ENCODE peak calls at places on chromosomes 1 and 21, in seven cellular contexts. E, Y, P, L, F, T and W are unnamed samples.
A peak's percentile ranks its signal among the peaks of the same experiment; 100 is the strongest.

GRCh38 chr1:56285554-56286402 is 293.6 kb downstream of the PLPP3 start:
- DNase-seq in E (no peak), Y (no peak), P (no peak), L (no peak), F (no peak), T (no peak), W (no peak)

GRCh38 chr21:28805885-28806284 is 186.8 kb downstream of the LTN1 start:
- DNase-seq in E (peak; percentile 97), Y (no peak), P (no peak), L (no peak), F (no peak), T (peak; percentile 87), W (no peak)

GRCh38 chr1:6090996-6091822 is 45.5 kb downstream of the KCNAB2 start:
- DNase-seq in E (no peak), Y (no peak), P (no peak), L (no peak), F (no peak), T (no peak), W (no peak)

GRCh38 chr1:7962011-7962335 is 462 bp downstream of the PARK7 start:
- DNase-seq in E (no peak), Y (no peak), P (no peak), L (no peak), F (no peak), T (peak; percentile 75), W (no peak)

GRCh38 chr1:221336141-221336540 is 405.7 kb downstream of the DUSP10 start:
- DNase-seq in E (peak; percentile 61), Y (no peak), P (peak; percentile 75), L (no peak), F (no peak), T (peak; percentile 87), W (no peak)

GRCh38 chr1:171644805-171645483 is 7.5 kb downstream of the MYOC start:
- DNase-seq in E (peak; percentile 82), Y (peak; percentile 85), P (peak; percentile 96), L (peak; percentile 89), F (peak; percentile 84), T (peak; percentile 85), W (peak; percentile 92)

GRCh38 chr1:116909511-116910378 is at the start of gene PTGFRN:
- DNase-seq in E (peak; percentile 6), Y (peak; percentile 67), P (peak; percentile 93), L (peak; percentile 86), F (peak; percentile 14), T (peak; percentile 65), W (peak; percentile 64)

GRCh38 chr1:231518485-231519035 is 9.9 kb upstream of the TSNAX start:
- DNase-seq in E (no peak), Y (no peak), P (no peak), L (no peak), F (no peak), T (no peak), W (no peak)

GRCh38 chr1:161382214-161383019 is 14.7 kb upstream of the CFAP126 start:
- DNase-seq in E (peak; percentile 81), Y (peak; percentile 29), P (peak; percentile 63), L (no peak), F (no peak), T (peak; percentile 78), W (no peak)

GRCh38 chr21:43778469-43779335 is 2.6 kb upstream of the CSTB start:
- DNase-seq in E (peak; percentile 29), Y (no peak), P (peak; percentile 31), L (no peak), F (no peak), T (peak; percentile 40), W (no peak)

GRCh38 chr1:7378346-7379130 is 392.6 kb upstream of the VAMP3 start:
- DNase-seq in E (no peak), Y (no peak), P (no peak), L (no peak), F (no peak), T (no peak), W (no peak)

GRCh38 chr1:86527306-86527705 is 19.6 kb upstream of the CLCA4 start:
- DNase-seq in E (no peak), Y (no peak), P (no peak), L (no peak), F (no peak), T (no peak), W (no peak)

GRCh38 chr1:94803517-94804441 is 16.4 kb upstream of the SLC44A3 start:
- DNase-seq in E (peak; percentile 57), Y (no peak), P (peak; percentile 24), L (no peak), F (no peak), T (peak; percentile 48), W (no peak)

GRCh38 chr1:168907053-168907452 is 178.0 kb upstream of the DPT start:
- DNase-seq in E (no peak), Y (no peak), P (no peak), L (no peak), F (no peak), T (no peak), W (no peak)

GRCh38 chr1:24905979-24906720 is 23.9 kb downstream of the RUNX3 start:
- DNase-seq in E (no peak), Y (no peak), P (no peak), L (peak; percentile 47), F (no peak), T (no peak), W (peak; percentile 25)

GRCh38 chr1:213772142-213772541 is 215.6 kb upstream of the PROX1 start:
- DNase-seq in E (no peak), Y (no peak), P (no peak), L (no peak), F (no peak), T (no peak), W (no peak)

GRCh38 chr1:157146244-157146643 is 8.0 kb upstream of the ETV3 start:
- DNase-seq in E (no peak), Y (no peak), P (no peak), L (no peak), F (no peak), T (no peak), W (no peak)
- H2AK5ac ChIP-seq in E (no peak overlapping the region), Y (no peak overlapping the region), P (no peak overlapping the region), L (no peak overlapping the region), F (no peak overlapping the region), T (no peak overlapping the region), W (no peak overlapping the region)

GRCh38 chr1:225830823-225831222 is 20.9 kb downstream of the EPHX1 start:
- DNase-seq in E (no peak), Y (no peak), P (no peak), L (no peak), F (no peak), T (no peak), W (no peak)

GRCh38 chr1:225835752-225836151 is 25.8 kb downstream of the EPHX1 start:
- DNase-seq in E (peak; percentile 17), Y (no peak), P (no peak), L (no peak), F (no peak), T (no peak), W (no peak)

GRCh38 chr1:225840223-225840610 is 30.3 kb downstream of the EPHX1 start:
- DNase-seq in E (no peak), Y (no peak), P (no peak), L (no peak), F (no peak), T (no peak), W (no peak)

GRCh38 chr1:225838793-225839192 is 28.9 kb downstream of the EPHX1 start:
- DNase-seq in E (no peak), Y (no peak), P (no peak), L (no peak), F (no peak), T (no peak), W (no peak)

DNA sequence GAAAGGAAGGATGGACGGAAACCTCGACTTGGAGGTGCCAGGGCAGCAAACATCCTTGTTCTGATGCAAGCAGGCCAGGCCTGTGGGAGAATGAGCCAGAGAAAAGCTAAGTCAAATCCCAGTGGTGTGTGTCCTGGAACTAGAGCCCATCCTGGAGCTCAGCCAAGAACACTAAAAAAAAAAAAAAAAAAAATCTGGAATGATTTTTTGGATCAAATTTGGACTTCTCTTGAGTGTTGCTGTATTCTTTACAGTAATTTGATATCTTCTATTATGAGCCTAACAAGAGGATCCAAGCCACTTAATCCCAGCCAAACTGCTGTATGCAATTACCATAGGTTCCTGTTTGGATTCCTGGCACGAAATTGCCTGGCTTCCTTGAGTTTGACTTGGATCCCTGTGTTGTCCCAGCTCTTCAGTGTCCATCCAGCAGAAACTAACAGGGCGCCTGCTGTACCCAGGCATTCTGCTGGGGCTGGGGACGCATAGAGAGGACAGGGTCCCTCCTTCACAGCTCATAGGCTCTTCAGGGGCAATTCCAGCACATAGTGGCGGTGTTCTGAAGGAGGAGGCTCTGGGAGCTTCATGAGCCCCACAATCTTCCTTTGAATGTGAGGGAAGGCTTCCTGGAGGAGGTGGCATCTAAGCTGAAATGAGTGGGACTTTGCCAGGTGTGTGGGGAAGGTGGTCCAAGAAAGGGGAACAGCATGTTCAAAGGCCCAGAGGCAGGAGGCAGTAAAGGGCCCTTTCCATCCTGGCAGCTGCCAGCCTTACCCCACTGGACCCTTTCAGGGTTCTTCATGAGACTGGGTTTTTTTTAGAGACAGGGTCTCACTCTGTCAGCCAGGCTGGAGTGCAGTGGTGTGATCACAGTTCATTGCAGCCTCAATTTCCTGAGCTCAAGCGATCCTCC is 24.7 kb downstream of the EPHX1 start:
- DNase-seq in E (peak; percentile 52), Y (no peak), P (no peak), L (no peak), F (no peak), T (peak; percentile 18), W (no peak)
- H2BK120ac ChIP-seq in E (no peak overlapping the region), Y (no peak overlapping the region), P (no peak overlapping the region), L (no peak overlapping the region), F (no peak overlapping the region), T (no peak overlapping the region), W (no peak overlapping the region)

DNA sequence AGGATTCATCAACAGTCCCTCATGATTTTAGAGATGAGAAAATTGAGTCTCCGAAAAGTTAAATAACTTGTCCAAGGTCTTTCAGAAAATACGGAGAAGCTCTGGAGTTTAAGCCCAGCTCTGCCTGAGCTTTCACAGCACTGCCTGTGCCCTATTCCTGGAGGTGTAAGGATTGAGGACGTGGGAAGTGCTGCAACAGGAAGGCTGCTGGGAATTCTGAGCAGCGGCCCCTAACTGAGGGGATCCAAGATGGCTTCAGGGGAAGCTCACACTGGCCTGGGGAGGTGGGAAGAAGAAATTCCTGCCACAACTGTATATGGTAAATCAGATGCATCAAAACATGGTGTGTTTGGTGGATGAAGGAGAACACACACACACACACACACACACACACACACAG is 45.3 kb upstream of the BCL9 start:
- DNase-seq in E (no peak), Y (no peak), P (no peak), L (no peak), F (no peak), T (no peak), W (no peak)
- H2AK5ac ChIP-seq in E (no peak overlapping the region), Y (no peak overlapping the region), P (no peak overlapping the region), L (no peak overlapping the region), F (no peak overlapping the region), T (no peak overlapping the region), W (no peak overlapping the region)

GRCh38 chr21:34344058-34344425 is 19.8 kb upstream of the KCNE2 start:
- DNase-seq in E (no peak), Y (no peak), P (no peak), L (no peak), F (no peak), T (no peak), W (no peak)

GRCh38 chr21:34345091-34345871 is 18.5 kb upstream of the KCNE2 start:
- DNase-seq in E (peak; percentile 60), Y (no peak), P (no peak), L (no peak), F (no peak), T (peak; percentile 30), W (no peak)

GRCh38 chr21:34343347-34344057 is 20.3 kb upstream of the KCNE2 start:
- DNase-seq in E (no peak), Y (no peak), P (no peak), L (no peak), F (no peak), T (no peak), W (no peak)

GRCh38 chr21:34345892-34346291 is 17.9 kb upstream of the KCNE2 start:
- DNase-seq in E (peak; percentile 71), Y (no peak), P (no peak), L (no peak), F (no peak), T (peak; percentile 78), W (no peak)

GRCh38 chr21:34344584-34344983 is 19.2 kb upstream of the KCNE2 start:
- DNase-seq in E (peak; percentile 49), Y (no peak), P (no peak), L (no peak), F (no peak), T (peak; percentile 38), W (no peak)
- H2BK120ac ChIP-seq in E (peak overlapping the region; percentile 97), Y (no peak overlapping the region), P (no peak overlapping the region), L (no peak overlapping the region), F (no peak overlapping the region), T (peak overlapping the region; percentile 2), W (no peak overlapping the region)